ENCODE peak calls at places on chromosomes 13 and 19, in ten cellular contexts. V, U, O, Y, J, P, Z, R, D and B are unnamed samples. For H3K9me3, the result is how much of the 10 kb centered on the place peaks cover.

GRCh38 chr19:40398417-40399056 is 8.6 kb upstream of the HIPK4 start:
- DNase-seq in V (peak), U (no peak), O (no peak), Y (peak), J (no peak), P (peak), Z (peak), R (peak), D (no peak), B (peak)

GRCh38 chr19:7605490-7606222 is 10.0 kb downstream of the CAMSAP3 start:
- DNase-seq in V (no peak), U (no peak), O (peak), Y (no peak), J (peak), P (no peak), Z (no peak), R (no peak), D (no peak), B (no peak)

GRCh38 chr13:54029226-54029625 is 1000.6 kb downstream of the OLFM4 start:
- DNase-seq in V (no peak), U (no peak), O (no peak), Y (no peak), J (peak), P (no peak), Z (peak), R (no peak), D (no peak), B (no peak)

GRCh38 chr13:85108356-85108755 is 690.9 kb downstream of the SLITRK6 start:
- DNase-seq in V (no peak), U (no peak), O (no peak), Y (no peak), J (no peak), P (no peak), Z (no peak), R (no peak), D (no peak), B (no peak)

GRCh38 chr19:13098291-13099072 is 4.2 kb downstream of the LYL1 start:
- DNase-seq in V (peak), U (no peak), O (peak), Y (peak), J (no peak), P (no peak), Z (no peak), R (no peak), D (peak), B (peak)

GRCh38 chr19:33811246-33811645 is 14.6 kb downstream of the KCTD15 start:
- DNase-seq in V (peak), U (no peak), O (no peak), Y (no peak), J (no peak), P (no peak), Z (no peak), R (no peak), D (no peak), B (no peak)

GRCh38 chr13:67314405-67314804 is 84.3 kb upstream of the PCDH9 start:
- DNase-seq in V (no peak), U (no peak), O (no peak), Y (no peak), J (no peak), P (no peak), Z (no peak), R (no peak), D (no peak), B (no peak)

GRCh38 chr13:40438999-40439797 is 227.2 kb downstream of the FOXO1 start:
- DNase-seq in V (no peak), U (peak), O (peak), Y (no peak), J (no peak), P (no peak), Z (peak), R (no peak), D (peak), B (no peak)

GRCh38 chr13:51988988-51989618 is 22.1 kb downstream of the ATP7B start:
- DNase-seq in V (no peak), U (no peak), O (no peak), Y (no peak), J (no peak), P (no peak), Z (no peak), R (no peak), D (no peak), B (no peak)

GRCh38 chr19:495440-496332 is 600 bp upstream of the MADCAM1 start:
- DNase-seq in V (peak), U (no peak), O (peak), Y (no peak), J (no peak), P (no peak), Z (peak), R (peak), D (peak), B (no peak)

GRCh38 chr19:18414504-18415176 is 4.6 kb upstream of the SSBP4 start:
- DNase-seq in V (peak), U (no peak), O (peak), Y (peak), J (peak), P (no peak), Z (no peak), R (no peak), D (no peak), B (peak)

GRCh38 chr13:29484236-29484635 is 111.3 kb downstream of the SLC7A1 start:
- DNase-seq in V (no peak), U (no peak), O (no peak), Y (no peak), J (no peak), P (no peak), Z (no peak), R (no peak), D (no peak), B (no peak)

GRCh38 chr13:29564828-29565227 is 30.7 kb downstream of the SLC7A1 start:
- DNase-seq in V (no peak), U (no peak), O (no peak), Y (no peak), J (no peak), P (no peak), Z (no peak), R (no peak), D (no peak), B (no peak)

GRCh38 chr19:55581145-55581827 is 638 bp upstream of the ZNF579 start:
- DNase-seq in V (no peak), U (no peak), O (no peak), Y (peak), J (no peak), P (no peak), Z (no peak), R (no peak), D (no peak), B (no peak)

DNA sequence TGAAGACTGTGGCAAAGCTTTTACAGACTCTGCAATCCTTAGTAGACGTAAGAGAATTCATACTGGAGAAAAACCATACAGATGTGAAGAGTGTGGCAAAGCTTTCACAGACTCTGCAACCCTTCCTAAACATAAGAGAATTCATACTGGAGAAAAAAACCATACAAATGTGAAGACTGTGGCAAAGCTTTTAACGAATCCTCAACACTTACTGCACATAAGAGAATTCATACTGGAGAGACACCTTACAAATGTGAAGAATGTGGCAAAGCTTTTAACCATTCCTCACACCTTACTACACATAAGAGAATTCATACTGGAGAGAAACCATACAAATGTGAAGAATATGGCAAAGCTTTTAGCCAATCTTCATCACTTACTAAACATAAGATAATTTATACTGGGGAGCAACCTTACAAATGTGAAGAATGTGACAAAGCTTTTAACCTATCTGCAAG is 50.1 kb upstream of the ZNF98 start:
- DNase-seq in V (no peak), U (no peak), O (no peak), Y (no peak), J (no peak), P (no peak), Z (no peak), R (no peak), D (no peak), B (no peak)
- H3K9me3 ChIP-seq in V (half or more), U (under half), O (under half), Y (half or more), J (half or more), P (under half), Z (under half), R (under half), D (under half), B (under half)

GRCh38 chr19:27716922-27717321 is 1496.0 kb downstream of the UQCRFS1 start:
- DNase-seq in V (no peak), U (no peak), O (no peak), Y (no peak), J (no peak), P (no peak), Z (no peak), R (no peak), D (no peak), B (no peak)
- H3K9me3 ChIP-seq in V (under half), U (under half), O (under half), Y (half or more), J (under half), P (under half), Z (under half), R (under half), D (under half), B (under half)

GRCh38 chr13:23330356-23330755 is 103.1 kb downstream of the SACS start:
- DNase-seq in V (no peak), U (no peak), O (no peak), Y (no peak), J (no peak), P (no peak), Z (peak), R (no peak), D (no peak), B (no peak)
- H3K9me3 ChIP-seq in V (under half), U (under half), O (under half), Y (under half), J (under half), P (under half), Z (under half), R (under half), D (under half), B (under half)

GRCh38 chr13:114007566-114007965 is 33.7 kb upstream of the C13orf46 start:
- DNase-seq in V (no peak), U (no peak), O (no peak), Y (no peak), J (no peak), P (no peak), Z (no peak), R (no peak), D (no peak), B (peak)

GRCh38 chr13:114002009-114002544 is 28.2 kb upstream of the C13orf46 start:
- DNase-seq in V (peak), U (no peak), O (no peak), Y (peak), J (no peak), P (no peak), Z (no peak), R (no peak), D (no peak), B (no peak)

GRCh38 chr13:114004416-114005205 is 30.7 kb upstream of the C13orf46 start:
- DNase-seq in V (peak), U (peak), O (peak), Y (no peak), J (no peak), P (no peak), Z (peak), R (no peak), D (peak), B (no peak)

GRCh38 chr13:114002771-114003321 is 29.0 kb upstream of the C13orf46 start:
- DNase-seq in V (peak), U (no peak), O (no peak), Y (no peak), J (no peak), P (no peak), Z (no peak), R (no peak), D (no peak), B (no peak)

DNA sequence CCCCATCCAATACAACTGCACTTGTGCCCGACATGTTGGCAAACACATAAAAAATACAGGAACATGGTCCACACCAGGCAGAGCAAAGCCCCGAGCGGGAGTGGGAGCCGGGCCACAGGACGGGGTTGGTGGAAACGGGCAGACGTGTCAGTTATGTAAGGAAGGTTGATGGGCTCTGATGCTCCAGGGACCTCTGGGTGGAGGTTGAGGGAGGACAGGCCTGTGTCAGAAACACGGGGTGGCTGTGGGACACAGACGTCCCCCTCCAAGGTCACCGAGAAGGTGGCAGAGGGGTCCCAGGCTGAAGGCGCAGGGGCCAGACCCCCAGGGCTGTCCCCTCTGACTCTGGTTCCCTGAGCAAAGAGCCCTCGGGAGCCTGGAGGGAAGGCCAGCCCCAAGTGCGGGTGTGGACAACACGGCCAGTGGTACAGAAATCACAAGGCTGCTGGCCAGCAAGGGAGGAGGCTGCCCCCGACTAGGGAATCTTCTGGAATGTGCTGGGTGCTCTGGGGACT is 31.4 kb upstream of the C13orf46 start:
- DNase-seq in V (no peak), U (no peak), O (no peak), Y (no peak), J (no peak), P (no peak), Z (no peak), R (no peak), D (no peak), B (no peak)
- H3K9me3 ChIP-seq in V (under half), U (under half), O (under half), Y (under half), J (under half), P (under half), Z (under half), R (under half), D (under half), B (under half)